ENCODE peak calls at places on chromosomes 3 and 15, in four cellular contexts. One of them, this sample, is unnamed.

GRCh38 chr3:17983106-17983505 is 240.7 kb upstream of the TBC1D5 start:
- DNase-seq in HepG2: no peak
- DNase-seq in GM12878: no peak
- DNase-seq in K562: no peak
- DNase-seq in this sample: no peak

GRCh38 chr3:141828487-141829284 is 47.8 kb upstream of the ATP1B3 start:
- DNase-seq in HepG2: no peak
- DNase-seq in GM12878: no peak
- DNase-seq in K562: no peak
- DNase-seq in this sample: no peak

GRCh38 chr3:24522155-24522579 is 27.5 kb upstream of the THRB start:
- DNase-seq in HepG2: peak
- DNase-seq in GM12878: no peak
- DNase-seq in K562: no peak
- DNase-seq in this sample: peak

GRCh38 chr15:70091649-70092461 is 5.9 kb downstream of the TLE3 start:
- DNase-seq in HepG2: peak
- DNase-seq in GM12878: no peak
- DNase-seq in K562: peak
- DNase-seq in this sample: no peak

GRCh38 chr3:190548031-190548656 is 34.3 kb downstream of the IL1RAP start:
- DNase-seq in HepG2: peak
- DNase-seq in GM12878: no peak
- DNase-seq in K562: no peak
- DNase-seq in this sample: no peak

GRCh38 chr15:96344706-96345559 is 14.4 kb downstream of the NR2F2 start:
- DNase-seq in HepG2: no peak
- DNase-seq in GM12878: no peak
- DNase-seq in K562: no peak
- DNase-seq in this sample: peak

GRCh38 chr3:158748237-158748828 is 16.1 kb upstream of the RARRES1 start:
- DNase-seq in HepG2: no peak
- DNase-seq in GM12878: no peak
- DNase-seq in K562: no peak
- DNase-seq in this sample: no peak

GRCh38 chr3:127722104-127722784 is 49.5 kb downstream of the ABTB1 start:
- DNase-seq in HepG2: no peak
- DNase-seq in GM12878: no peak
- DNase-seq in K562: no peak
- DNase-seq in this sample: no peak

GRCh38 chr3:8237893-8238292 is 263.7 kb upstream of the LMCD1 start:
- DNase-seq in HepG2: no peak
- DNase-seq in GM12878: no peak
- DNase-seq in K562: no peak
- DNase-seq in this sample: no peak

GRCh38 chr3:58564456-58565160 is 12.6 kb downstream of the FAM107A start:
- DNase-seq in HepG2: peak
- DNase-seq in GM12878: no peak
- DNase-seq in K562: no peak
- DNase-seq in this sample: no peak

GRCh38 chr3:44509393-44509921 is 32.0 kb upstream of the ZNF445 start:
- DNase-seq in HepG2: no peak
- DNase-seq in GM12878: no peak
- DNase-seq in K562: peak
- DNase-seq in this sample: no peak

GRCh38 chr15:100279446-100279845 is 62.3 kb downstream of the ADAMTS17 start:
- DNase-seq in HepG2: no peak
- DNase-seq in GM12878: no peak
- DNase-seq in K562: no peak
- DNase-seq in this sample: no peak

GRCh38 chr3:130759692-130760338 is 13.2 kb upstream of the PIK3R4 start:
- DNase-seq in HepG2: peak
- DNase-seq in GM12878: no peak
- DNase-seq in K562: no peak
- DNase-seq in this sample: peak

GRCh38 chr15:82165948-82166376 is 96.6 kb downstream of the EFL1 start:
- DNase-seq in HepG2: no peak
- DNase-seq in GM12878: peak
- DNase-seq in K562: no peak
- DNase-seq in this sample: no peak

GRCh38 chr3:120473896-120474675 is 23.3 kb upstream of the FSTL1 start:
- DNase-seq in HepG2: no peak
- DNase-seq in GM12878: no peak
- DNase-seq in K562: no peak
- DNase-seq in this sample: no peak

GRCh38 chr3:45988804-45989203 is 6.8 kb downstream of the FYCO1 start:
- DNase-seq in HepG2: no peak
- DNase-seq in GM12878: no peak
- DNase-seq in K562: no peak
- DNase-seq in this sample: no peak

GRCh38 chr15:67032608-67033007 is 32.8 kb upstream of the SMAD3 start:
- DNase-seq in HepG2: no peak
- DNase-seq in GM12878: no peak
- DNase-seq in K562: no peak
- DNase-seq in this sample: no peak

GRCh38 chr15:67033521-67033920 is 31.9 kb upstream of the SMAD3 start:
- DNase-seq in HepG2: no peak
- DNase-seq in GM12878: no peak
- DNase-seq in K562: no peak
- DNase-seq in this sample: peak

GRCh38 chr15:67030036-67030762 is 35.2 kb upstream of the SMAD3 start:
- DNase-seq in HepG2: peak
- DNase-seq in GM12878: no peak
- DNase-seq in K562: peak
- DNase-seq in this sample: peak

GRCh38 chr15:67031321-67031720 is 34.1 kb upstream of the SMAD3 start:
- DNase-seq in HepG2: no peak
- DNase-seq in GM12878: no peak
- DNase-seq in K562: no peak
- DNase-seq in this sample: no peak

DNA sequence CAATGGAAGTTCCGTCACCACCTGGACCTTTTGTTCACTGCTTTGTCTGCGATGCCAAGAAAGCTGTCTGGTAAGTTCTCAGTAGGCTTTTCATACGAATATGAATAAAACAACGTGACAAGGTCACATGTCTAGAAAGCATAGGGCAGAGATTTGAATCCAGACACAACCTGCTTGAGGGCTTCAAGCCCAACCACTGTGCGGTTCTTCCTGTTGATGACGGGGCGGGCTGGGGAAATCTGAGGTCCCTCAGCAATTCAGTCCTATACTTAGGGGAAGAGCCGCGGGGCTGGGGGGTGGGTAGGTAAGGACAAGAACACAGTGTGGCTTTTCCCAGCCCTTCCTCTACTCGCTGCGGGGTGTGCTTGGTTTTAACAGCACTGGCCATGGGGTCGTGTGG is 32.4 kb upstream of the SMAD3 start:
- DNase-seq in HepG2: no peak
- DNase-seq in GM12878: no peak
- DNase-seq in K562: no peak
- DNase-seq in this sample: no peak
- TF ChIP-seq NR2C2 in HepG2: no peak
- TF ChIP-seq NR2C2 in GM12878: no peak
- TF ChIP-seq NR2C2 in K562: no peak
- TF ChIP-seq NR2C2 in this sample: no peak

GRCh38 chr15:68404056-68404798 is 27.7 kb downstream of the ITGA11 start:
- DNase-seq in HepG2: no peak
- DNase-seq in GM12878: no peak
- DNase-seq in K562: no peak
- DNase-seq in this sample: no peak
- TF ChIP-seq NR2C2 in HepG2: no peak
- TF ChIP-seq NR2C2 in GM12878: no peak
- TF ChIP-seq NR2C2 in K562: no peak
- TF ChIP-seq NR2C2 in this sample: no peak

DNA sequence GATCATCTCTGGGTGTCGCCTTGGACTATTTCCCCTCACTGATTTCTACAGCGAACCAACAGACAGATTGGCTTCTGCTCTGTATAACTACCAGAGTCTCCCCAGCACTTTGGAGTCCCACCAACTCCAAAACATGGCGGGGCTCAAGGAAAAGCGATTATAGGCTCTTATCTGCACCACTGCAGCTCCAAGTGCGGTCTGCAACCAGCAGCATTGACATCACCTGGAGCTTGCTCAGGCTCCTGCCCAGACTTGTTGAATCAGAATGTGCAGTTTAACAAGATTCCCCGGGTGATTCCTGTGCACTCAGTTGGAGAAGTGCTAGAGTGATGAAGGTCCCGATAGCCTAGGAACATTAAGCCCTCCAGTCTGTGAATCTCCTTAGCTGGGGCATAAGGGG is 9.0 kb downstream of the CCK start:
- DNase-seq in HepG2: no peak
- DNase-seq in GM12878: no peak
- DNase-seq in K562: no peak
- DNase-seq in this sample: no peak
- TF ChIP-seq NR2C2 in HepG2: no peak
- TF ChIP-seq NR2C2 in GM12878: no peak
- TF ChIP-seq NR2C2 in K562: no peak
- TF ChIP-seq NR2C2 in this sample: no peak

DNA sequence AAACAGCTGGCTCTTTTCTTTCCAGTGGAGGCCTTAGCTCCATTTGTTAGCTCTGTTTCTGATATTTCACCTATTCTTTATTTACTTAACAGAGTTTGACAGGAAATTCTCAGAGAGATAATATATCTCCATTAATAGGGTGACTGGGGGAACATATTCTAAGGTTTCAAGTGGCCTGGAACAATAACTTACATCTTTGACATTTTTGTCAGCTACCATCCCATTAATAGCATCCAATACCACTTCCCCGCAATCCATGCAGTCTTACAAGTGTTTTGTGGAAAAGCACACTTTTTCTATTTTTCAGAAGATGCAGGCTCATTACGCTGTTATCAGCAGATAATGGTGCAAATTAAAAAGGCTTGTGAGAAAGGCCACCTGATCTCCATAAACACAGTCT is 577.6 kb upstream of the MDFIC2 start:
- DNase-seq in HepG2: no peak
- DNase-seq in GM12878: no peak
- DNase-seq in K562: no peak
- DNase-seq in this sample: no peak
- TF ChIP-seq NR2C2 in HepG2: no peak
- TF ChIP-seq NR2C2 in GM12878: no peak
- TF ChIP-seq NR2C2 in K562: no peak
- TF ChIP-seq NR2C2 in this sample: no peak

GRCh38 chr3:195151866-195152526 is 119.0 kb downstream of the XXYLT1 start:
- DNase-seq in HepG2: peak
- DNase-seq in GM12878: no peak
- DNase-seq in K562: no peak
- DNase-seq in this sample: no peak
- TF ChIP-seq NR2C2 in HepG2: no peak
- TF ChIP-seq NR2C2 in GM12878: no peak
- TF ChIP-seq NR2C2 in K562: no peak
- TF ChIP-seq NR2C2 in this sample: no peak

GRCh38 chr15:77120576-77120975 is 49.7 kb upstream of the TSPAN3 start:
- DNase-seq in HepG2: no peak
- DNase-seq in GM12878: no peak
- DNase-seq in K562: no peak
- DNase-seq in this sample: no peak

GRCh38 chr15:77121599-77121998 is 50.7 kb upstream of the TSPAN3 start:
- DNase-seq in HepG2: no peak
- DNase-seq in GM12878: no peak
- DNase-seq in K562: no peak
- DNase-seq in this sample: no peak

GRCh38 chr15:77122576-77122975 is 51.7 kb upstream of the TSPAN3 start:
- DNase-seq in HepG2: no peak
- DNase-seq in GM12878: peak
- DNase-seq in K562: no peak
- DNase-seq in this sample: no peak

GRCh38 chr15:77115179-77115578 is 44.3 kb upstream of the TSPAN3 start:
- DNase-seq in HepG2: no peak
- DNase-seq in GM12878: no peak
- DNase-seq in K562: no peak
- DNase-seq in this sample: no peak

DNA sequence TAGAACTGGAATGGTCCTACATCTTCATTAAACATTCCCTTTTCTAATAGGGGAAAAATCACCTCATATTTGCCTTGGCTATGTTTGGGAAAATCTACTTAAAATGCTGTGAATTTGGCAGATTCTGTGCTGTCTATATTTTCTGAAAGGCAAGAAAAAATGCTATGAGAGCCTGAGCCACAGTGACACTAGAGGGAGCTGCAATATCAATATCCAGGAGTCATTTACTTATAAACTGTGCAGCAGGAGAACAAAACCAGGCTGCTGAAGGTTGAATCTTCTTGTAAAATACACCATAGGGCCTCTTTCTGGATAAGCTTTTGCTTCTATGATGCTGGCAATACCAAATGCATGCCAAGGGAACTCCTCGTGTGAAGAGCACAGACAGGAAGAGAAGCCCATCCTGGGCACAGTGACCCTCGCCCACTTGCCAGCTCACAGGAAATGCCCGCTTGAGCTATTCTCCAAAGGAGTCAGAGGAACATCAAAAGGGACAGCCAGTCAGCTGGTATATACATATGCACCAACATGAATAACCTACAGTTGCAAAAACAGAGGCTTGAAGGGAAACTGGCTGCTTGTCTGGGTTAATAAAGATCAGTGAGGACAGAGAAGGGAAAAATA is 48.0 kb upstream of the TSPAN3 start:
- DNase-seq in HepG2: peak
- DNase-seq in GM12878: peak
- DNase-seq in K562: no peak
- DNase-seq in this sample: no peak
- TF ChIP-seq NR2C2 in HepG2: no peak
- TF ChIP-seq NR2C2 in GM12878: no peak
- TF ChIP-seq NR2C2 in K562: no peak
- TF ChIP-seq NR2C2 in this sample: no peak

This sample was measured in WTC11.